ENCODE peak calls at places on chromosomes 11 and 22, in ten cellular contexts. M is stimulated activated naive CD4-positive, alpha-beta T cell; Z is Right ventricle myocardium inferior; R is AG09309; Y is AG08395; W is GM23338; H is heart right ventricle; C is T-helper 1 cell; T is EL; Q is left cardiac atrium. P is an unnamed sample.

GRCh38 chr22:47996446-47996857 is 1234.0 kb downstream of the TBC1D22A start:
- DNase-seq in M (no peak), Z (no peak), R (no peak), Y (no peak), W (no peak), H (no peak), C (no peak), T (no peak), Q (no peak), P (no peak)

GRCh38 chr11:47714554-47715081 is 551 bp downstream of the AGBL2 start:
- DNase-seq in M (no peak), Z (peak; percentile 75), R (no peak), Y (peak; percentile 38), W (peak; percentile 48), H (no peak), C (no peak), T (peak; percentile 25), Q (no peak), P (peak; percentile 17)

GRCh38 chr11:6571434-6572008 is 31.9 kb downstream of the RRP8 start:
- DNase-seq in M (no peak), Z (no peak), R (no peak), Y (no peak), W (peak; percentile 65), H (no peak), C (no peak), T (no peak), Q (no peak), P (no peak)

GRCh38 chr11:27592111-27592780 is 85.7 kb upstream of the LIN7C start:
- DNase-seq in M (no peak), Z (no peak), R (no peak), Y (no peak), W (no peak), H (no peak), C (no peak), T (no peak), Q (no peak), P (no peak)

GRCh38 chr11:114847599-114847998 is 169.3 kb downstream of the NXPE2 start:
- DNase-seq in M (no peak), Z (no peak), R (no peak), Y (no peak), W (peak; percentile 27), H (no peak), C (no peak), T (no peak), Q (no peak), P (no peak)

GRCh38 chr22:50498322-50498861 is 9.1 kb downstream of the LMF2 start:
- DNase-seq in M (peak; percentile 61), Z (peak; percentile 67), R (no peak), Y (peak; percentile 70), W (peak; percentile 91), H (peak; percentile 63), C (peak; percentile 62), T (peak; percentile 69), Q (peak; percentile 63), P (peak; percentile 78)

GRCh38 chr11:113338730-113339129 is 24.3 kb downstream of the TTC12 start:
- DNase-seq in M (no peak), Z (no peak), R (no peak), Y (no peak), W (peak; percentile 54), H (no peak), C (no peak), T (no peak), Q (no peak), P (no peak)

GRCh38 chr11:19976281-19976941 is 183.9 kb downstream of the DBX1 start:
- DNase-seq in M (no peak), Z (no peak), R (no peak), Y (no peak), W (no peak), H (no peak), C (no peak), T (no peak), Q (no peak), P (no peak)

GRCh38 chr11:74577624-74578396 is 14.6 kb upstream of the POLD3 start:
- DNase-seq in M (no peak), Z (no peak), R (peak; percentile 27), Y (peak; percentile 34), W (peak; percentile 8), H (no peak), C (no peak), T (no peak), Q (no peak), P (no peak)

GRCh38 chr11:67261942-67262681 is 4.2 kb upstream of the GRK2 start:
- DNase-seq in M (no peak), Z (no peak), R (no peak), Y (no peak), W (peak; percentile 60), H (no peak), C (no peak), T (no peak), Q (no peak), P (no peak)

GRCh38 chr22:39360242-39360641 is 10.5 kb downstream of the SYNGR1 start:
- DNase-seq in M (no peak), Z (no peak), R (no peak), Y (no peak), W (no peak), H (no peak), C (no peak), T (no peak), Q (no peak), P (no peak)

GRCh38 chr22:25555506-25556060 is 8.9 kb upstream of the GRK3 start:
- DNase-seq in M (no peak), Z (no peak), R (no peak), Y (no peak), W (no peak), H (no peak), C (no peak), T (no peak), Q (no peak), P (no peak)

GRCh38 chr11:102807921-102808320 is 10.0 kb upstream of the MMP1 start:
- DNase-seq in M (no peak), Z (no peak), R (no peak), Y (no peak), W (peak; percentile 95), H (no peak), C (no peak), T (no peak), Q (no peak), P (peak; percentile 8)

GRCh38 chr22:21835378-21835777 is 32.1 kb downstream of the MAPK1 start:
- DNase-seq in M (no peak), Z (no peak), R (no peak), Y (no peak), W (no peak), H (no peak), C (no peak), T (no peak), Q (no peak), P (no peak)

GRCh38 chr11:76408171-76408965 is 27.2 kb downstream of the GVQW3 start:
- DNase-seq in M (no peak), Z (no peak), R (no peak), Y (no peak), W (no peak), H (no peak), C (no peak), T (no peak), Q (no peak), P (no peak)

GRCh38 chr22:33823552-33823951 is 96.7 kb downstream of the LARGE1 start:
- DNase-seq in M (no peak), Z (no peak), R (no peak), Y (no peak), W (no peak), H (peak; percentile 36), C (no peak), T (no peak), Q (peak; percentile 36), P (no peak)

GRCh38 chr11:72860010-72860409 is 45.8 kb downstream of the ATG16L2 start:
- DNase-seq in M (no peak), Z (no peak), R (no peak), Y (no peak), W (no peak), H (no peak), C (no peak), T (no peak), Q (no peak), P (no peak)

GRCh38 chr11:86408845-86409244 is 34.2 kb downstream of the CCDC81 start:
- DNase-seq in M (no peak), Z (no peak), R (no peak), Y (peak; percentile 13), W (no peak), H (no peak), C (no peak), T (no peak), Q (no peak), P (no peak)